ENCODE peak calls at places on chromosome 13, in four cellular contexts. One of them, this sample, is unnamed.

GRCh38 chr13:50810998-50811397 is 32.5 kb downstream of the DLEU7 start:
- DNase-seq in hepatic stellate cell: no peak
- DNase-seq in left colon: peak
- DNase-seq in NCI-H146: no peak
- DNase-seq in this sample: no peak

GRCh38 chr13:34672631-34673030 is 269.4 kb upstream of the NBEA start:
- DNase-seq in hepatic stellate cell: no peak
- DNase-seq in left colon: no peak
- DNase-seq in NCI-H146: no peak
- DNase-seq in this sample: no peak

GRCh38 chr13:65532231-65532630 is 1697.9 kb downstream of the PCDH9 start:
- DNase-seq in hepatic stellate cell: no peak
- DNase-seq in left colon: no peak
- DNase-seq in NCI-H146: no peak
- DNase-seq in this sample: no peak

GRCh38 chr13:50124536-50125305 is 109.5 kb downstream of the KCNRG start:
- DNase-seq in hepatic stellate cell: peak
- DNase-seq in left colon: no peak
- DNase-seq in NCI-H146: peak
- DNase-seq in this sample: peak

GRCh38 chr13:76884167-76884566 is 2.0 kb downstream of the KCTD12 start:
- DNase-seq in hepatic stellate cell: no peak
- DNase-seq in left colon: peak
- DNase-seq in NCI-H146: peak
- DNase-seq in this sample: no peak

GRCh38 chr13:111159362-111160320 is 44.5 kb downstream of the ARHGEF7 start:
- DNase-seq in hepatic stellate cell: no peak
- DNase-seq in left colon: no peak
- DNase-seq in NCI-H146: no peak
- DNase-seq in this sample: no peak

GRCh38 chr13:110334256-110334655 is 27.2 kb downstream of the COL4A2 start:
- DNase-seq in hepatic stellate cell: no peak
- DNase-seq in left colon: no peak
- DNase-seq in NCI-H146: no peak
- DNase-seq in this sample: no peak

GRCh38 chr13:26494591-26494990 is 62.9 kb upstream of the WASF3 start:
- DNase-seq in hepatic stellate cell: no peak
- DNase-seq in left colon: no peak
- DNase-seq in NCI-H146: no peak
- DNase-seq in this sample: no peak

GRCh38 chr13:112917731-112918130 is 51.3 kb upstream of the MCF2L start:
- DNase-seq in hepatic stellate cell: no peak
- DNase-seq in left colon: no peak
- DNase-seq in NCI-H146: no peak
- DNase-seq in this sample: no peak

GRCh38 chr13:52356327-52356726 is 49.6 kb downstream of the THSD1 start:
- DNase-seq in hepatic stellate cell: peak
- DNase-seq in left colon: no peak
- DNase-seq in NCI-H146: no peak
- DNase-seq in this sample: no peak

GRCh38 chr13:22915442-22916082 is 265.2 kb upstream of the SGCG start:
- DNase-seq in hepatic stellate cell: peak
- DNase-seq in left colon: peak
- DNase-seq in NCI-H146: no peak
- DNase-seq in this sample: no peak

GRCh38 chr13:21683034-21683733 is 12.3 kb downstream of the FGF9 start:
- DNase-seq in hepatic stellate cell: no peak
- DNase-seq in left colon: no peak
- DNase-seq in NCI-H146: no peak
- DNase-seq in this sample: no peak

GRCh38 chr13:105603283-105603682 is 932.2 kb downstream of the EFNB2 start:
- DNase-seq in hepatic stellate cell: no peak
- DNase-seq in left colon: peak
- DNase-seq in NCI-H146: no peak
- DNase-seq in this sample: no peak

GRCh38 chr13:107441279-107441678 is 774.1 kb downstream of the LIG4 start:
- DNase-seq in hepatic stellate cell: peak
- DNase-seq in left colon: no peak
- DNase-seq in NCI-H146: no peak
- DNase-seq in this sample: no peak

GRCh38 chr13:50989476-50989875 is 79.9 kb downstream of the RNASEH2B start:
- DNase-seq in hepatic stellate cell: no peak
- DNase-seq in left colon: peak
- DNase-seq in NCI-H146: peak
- DNase-seq in this sample: no peak

GRCh38 chr13:114064516-114065140 is 67.8 kb downstream of the RASA3 start:
- DNase-seq in hepatic stellate cell: peak
- DNase-seq in left colon: no peak
- DNase-seq in NCI-H146: no peak
- DNase-seq in this sample: no peak

GRCh38 chr13:110458594-110459365 is 102.7 kb downstream of the RAB20 start:
- DNase-seq in hepatic stellate cell: no peak
- DNase-seq in left colon: no peak
- DNase-seq in NCI-H146: no peak
- DNase-seq in this sample: no peak

GRCh38 chr13:98998831-98999634 is 21.2 kb upstream of the DOCK9 start:
- DNase-seq in hepatic stellate cell: no peak
- DNase-seq in left colon: no peak
- DNase-seq in NCI-H146: no peak
- DNase-seq in this sample: no peak

GRCh38 chr13:93416943-93417342 is 190.3 kb downstream of the GPC6 start:
- DNase-seq in hepatic stellate cell: no peak
- DNase-seq in left colon: no peak
- DNase-seq in NCI-H146: no peak
- DNase-seq in this sample: no peak

GRCh38 chr13:79709526-79709925 is 228.6 kb downstream of the NDFIP2 start:
- DNase-seq in hepatic stellate cell: no peak
- DNase-seq in left colon: no peak
- DNase-seq in NCI-H146: no peak
- DNase-seq in this sample: no peak

GRCh38 chr13:35198821-35199220 is 256.8 kb downstream of the NBEA start:
- DNase-seq in hepatic stellate cell: no peak
- DNase-seq in left colon: no peak
- DNase-seq in NCI-H146: peak
- DNase-seq in this sample: no peak

GRCh38 chr13:27516103-27516502 is 65.7 kb upstream of the MTIF3 start:
- DNase-seq in hepatic stellate cell: no peak
- DNase-seq in left colon: no peak
- DNase-seq in NCI-H146: no peak
- DNase-seq in this sample: no peak

GRCh38 chr13:20760872-20761271 is 12.9 kb downstream of the EEF1AKMT1 start:
- DNase-seq in hepatic stellate cell: no peak
- DNase-seq in left colon: no peak
- DNase-seq in NCI-H146: no peak
- DNase-seq in this sample: no peak

GRCh38 chr13:109695402-109696190 is 90.8 kb downstream of the IRS2 start:
- DNase-seq in hepatic stellate cell: no peak
- DNase-seq in left colon: no peak
- DNase-seq in NCI-H146: no peak
- DNase-seq in this sample: no peak

GRCh38 chr13:57632276-57633140 is 964 bp downstream of the PCDH17 start:
- DNase-seq in hepatic stellate cell: no peak
- DNase-seq in left colon: no peak
- DNase-seq in NCI-H146: no peak
- DNase-seq in this sample: no peak

GRCh38 chr13:29861694-29862110 is 11.3 kb upstream of the UBL3 start:
- DNase-seq in hepatic stellate cell: peak
- DNase-seq in left colon: no peak
- DNase-seq in NCI-H146: no peak
- DNase-seq in this sample: no peak

GRCh38 chr13:75547917-75548316 is 1.7 kb upstream of the UCHL3 start:
- DNase-seq in hepatic stellate cell: no peak
- DNase-seq in left colon: no peak
- DNase-seq in NCI-H146: no peak
- DNase-seq in this sample: no peak

GRCh38 chr13:33264620-33264978 is 21.0 kb downstream of the STARD13 start:
- DNase-seq in hepatic stellate cell: no peak
- DNase-seq in left colon: no peak
- DNase-seq in NCI-H146: no peak
- DNase-seq in this sample: no peak

GRCh38 chr13:109436055-109436622 is 350.2 kb downstream of the IRS2 start:
- DNase-seq in hepatic stellate cell: no peak
- DNase-seq in left colon: no peak
- DNase-seq in NCI-H146: no peak
- DNase-seq in this sample: no peak

GRCh38 chr13:99766641-99767045 is 204.9 kb downstream of the ZIC5 start:
- DNase-seq in hepatic stellate cell: no peak
- DNase-seq in left colon: no peak
- DNase-seq in NCI-H146: peak
- DNase-seq in this sample: no peak

GRCh38 chr13:95185851-95186250 is 115.4 kb downstream of the ABCC4 start:
- DNase-seq in hepatic stellate cell: no peak
- DNase-seq in left colon: no peak
- DNase-seq in NCI-H146: no peak
- DNase-seq in this sample: peak

GRCh38 chr13:109454167-109454917 is 332.0 kb downstream of the IRS2 start:
- DNase-seq in hepatic stellate cell: peak
- DNase-seq in left colon: no peak
- DNase-seq in NCI-H146: no peak
- DNase-seq in this sample: no peak

GRCh38 chr13:111429064-111429558 is 108.7 kb downstream of the TEX29 start:
- DNase-seq in hepatic stellate cell: peak
- DNase-seq in left colon: peak
- DNase-seq in NCI-H146: peak
- DNase-seq in this sample: no peak

GRCh38 chr13:36126496-36126895 is 4.7 kb downstream of the DCLK1 start:
- DNase-seq in hepatic stellate cell: no peak
- DNase-seq in left colon: no peak
- DNase-seq in NCI-H146: no peak
- DNase-seq in this sample: no peak

GRCh38 chr13:96474158-96474606 is 384.3 kb downstream of the HS6ST3 start:
- DNase-seq in hepatic stellate cell: no peak
- DNase-seq in left colon: no peak
- DNase-seq in NCI-H146: no peak
- DNase-seq in this sample: no peak

GRCh38 chr13:20974981-20975585 is 72.5 kb upstream of the XPO4 start:
- DNase-seq in hepatic stellate cell: no peak
- DNase-seq in left colon: no peak
- DNase-seq in NCI-H146: no peak
- DNase-seq in this sample: no peak

This sample was measured in effector memory CD4-positive, alpha-beta T cell.